ENCODE peak calls at places on chromosomes 12 and 14, in seven cellular contexts. I, B, Z, R, J, V and G are unnamed samples.

GRCh38 chr14:75223664-75224154 is 47.3 kb upstream of the TMED10 start:
- DNase-seq in I (peak), B (peak), Z (no peak), R (no peak), J (no peak), V (no peak), G (peak)

GRCh38 chr12:89621511-89621910 is 87.1 kb downstream of the ATP2B1 start:
- DNase-seq in I (no peak), B (no peak), Z (no peak), R (no peak), J (no peak), V (no peak), G (no peak)

GRCh38 chr14:95220663-95221231 is 63.4 kb upstream of the DICER1 start:
- DNase-seq in I (peak), B (peak), Z (no peak), R (no peak), J (no peak), V (no peak), G (no peak)

GRCh38 chr14:50285861-50286260 is 26.2 kb downstream of the L2HGDH start:
- DNase-seq in I (no peak), B (no peak), Z (no peak), R (no peak), J (no peak), V (no peak), G (no peak)

GRCh38 chr14:46782281-46782680 is 130.7 kb upstream of the RPL10L start:
- DNase-seq in I (no peak), B (no peak), Z (no peak), R (no peak), J (no peak), V (no peak), G (no peak)

GRCh38 chr14:69985456-69985855 is 106.2 kb downstream of the SMOC1 start:
- DNase-seq in I (no peak), B (no peak), Z (no peak), R (no peak), J (no peak), V (no peak), G (no peak)

GRCh38 chr14:88599321-88599720 is 36.5 kb downstream of the ZC3H14 start:
- DNase-seq in I (no peak), B (no peak), Z (no peak), R (no peak), J (no peak), V (no peak), G (no peak)

GRCh38 chr14:38948171-38948570 is 154.9 kb downstream of the SEC23A start:
- DNase-seq in I (peak), B (no peak), Z (no peak), R (no peak), J (no peak), V (no peak), G (no peak)

GRCh38 chr12:68119724-68120211 is 39.8 kb downstream of the IFNG start:
- DNase-seq in I (no peak), B (no peak), Z (no peak), R (peak), J (no peak), V (no peak), G (no peak)

GRCh38 chr14:50056457-50056856 is 59.9 kb downstream of the VCPKMT start:
- DNase-seq in I (no peak), B (no peak), Z (no peak), R (no peak), J (no peak), V (no peak), G (no peak)

GRCh38 chr12:117836476-117836875 is 132.3 kb downstream of the KSR2 start:
- DNase-seq in I (no peak), B (no peak), Z (no peak), R (no peak), J (no peak), V (no peak), G (no peak)

GRCh38 chr14:26427059-26427458 is 170.8 kb downstream of the NOVA1 start:
- DNase-seq in I (no peak), B (no peak), Z (no peak), R (no peak), J (no peak), V (peak), G (no peak)

GRCh38 chr14:74566174-74567125 is 45.6 kb downstream of the LTBP2 start:
- DNase-seq in I (peak), B (no peak), Z (peak), R (no peak), J (no peak), V (no peak), G (no peak)

GRCh38 chr14:41604793-41605534 is 1.7 kb upstream of the LRFN5 start:
- DNase-seq in I (no peak), B (no peak), Z (no peak), R (peak), J (peak), V (no peak), G (peak)

GRCh38 chr14:82855912-82856381 is 1322.3 kb upstream of the SEL1L start:
- DNase-seq in I (no peak), B (no peak), Z (no peak), R (peak), J (no peak), V (peak), G (no peak)

GRCh38 chr12:3717283-3717974 is 35.5 kb downstream of the CRACR2A start:
- DNase-seq in I (no peak), B (no peak), Z (no peak), R (no peak), J (no peak), V (no peak), G (no peak)

GRCh38 chr14:59275668-59276067 is 87.2 kb downstream of the DAAM1 start:
- DNase-seq in I (peak), B (no peak), Z (no peak), R (no peak), J (no peak), V (peak), G (no peak)

GRCh38 chr12:4049566-4050080 is 176.4 kb upstream of the PARP11 start:
- DNase-seq in I (no peak), B (no peak), Z (no peak), R (no peak), J (no peak), V (no peak), G (no peak)

GRCh38 chr12:1439687-1440086 is 154.7 kb downstream of the FBXL14 start:
- DNase-seq in I (no peak), B (no peak), Z (no peak), R (no peak), J (no peak), V (no peak), G (no peak)

GRCh38 chr12:121534495-121535148 is 46.2 kb downstream of the KDM2B start:
- DNase-seq in I (no peak), B (no peak), Z (no peak), R (no peak), J (no peak), V (no peak), G (no peak)

GRCh38 chr12:59803735-59804134 is 207.9 kb downstream of the SLC16A7 start:
- DNase-seq in I (peak), B (no peak), Z (no peak), R (no peak), J (no peak), V (peak), G (no peak)